ENCODE peak calls at places on chromosome 1, in four cellular contexts. P, E, D and H are unnamed samples.

GRCh38 chr1:90133133-90133532 is 138.2 kb downstream of the ZNF326 start:
- DNase-seq in P (peak; percentile 19), E (no peak), D (no peak), H (peak; percentile 25)

GRCh38 chr1:110135268-110136065 is 14.8 kb upstream of the SLC6A17 start:
- DNase-seq in P (no peak), E (no peak), D (no peak), H (no peak)

GRCh38 chr1:159197767-159198557 is 6.7 kb upstream of the ACKR1 start:
- DNase-seq in P (peak; percentile 72), E (no peak), D (peak; percentile 56), H (peak; percentile 85)

GRCh38 chr1:164563821-164564251 is 4.9 kb downstream of the PBX1 start:
- DNase-seq in P (no peak), E (no peak), D (no peak), H (no peak)

GRCh38 chr1:37850352-37850955 is 8.9 kb downstream of the MTF1 start:
- DNase-seq in P (no peak), E (no peak), D (no peak), H (no peak)

GRCh38 chr1:234326493-234327366 is 46.5 kb upstream of the COA6 start:
- DNase-seq in P (peak; percentile 70), E (peak; percentile 57), D (no peak), H (peak; percentile 77)

GRCh38 chr1:206001476-206001888 is 1.7 kb downstream of the RAB7B start:
- DNase-seq in P (no peak), E (no peak), D (peak; percentile 75), H (no peak)

GRCh38 chr1:204418174-204419063 is 6.8 kb upstream of the PPP1R15B start:
- DNase-seq in P (no peak), E (no peak), D (no peak), H (no peak)

GRCh38 chr1:240618946-240619345 is 7.0 kb upstream of the GREM2 start:
- DNase-seq in P (no peak), E (no peak), D (no peak), H (no peak)

GRCh38 chr1:119136401-119136800 is 4.1 kb downstream of the WARS2 start:
- DNase-seq in P (no peak), E (no peak), D (no peak), H (no peak)

GRCh38 chr1:233477359-233477758 is 136.5 kb upstream of the KCNK1 start:
- DNase-seq in P (no peak), E (no peak), D (no peak), H (no peak)

GRCh38 chr1:69648486-69648885 is 80.8 kb downstream of the LRRC7 start:
- DNase-seq in P (no peak), E (no peak), D (no peak), H (no peak)

GRCh38 chr1:24938276-24938675 is 8.2 kb upstream of the RUNX3 start:
- DNase-seq in P (no peak), E (no peak), D (no peak), H (no peak)

GRCh38 chr1:235648954-235649721 is 446 bp downstream of the GNG4 start:
- DNase-seq in P (peak; percentile 55), E (peak; percentile 20), D (peak; percentile 51), H (peak; percentile 80)

GRCh38 chr1:28322209-28322608 is 6.6 kb upstream of the MED18 start:
- DNase-seq in P (no peak), E (no peak), D (no peak), H (no peak)

GRCh38 chr1:30520461-30520860 is 202.9 kb downstream of the MATN1 start:
- DNase-seq in P (no peak), E (no peak), D (no peak), H (no peak)

GRCh38 chr1:84298688-84299535 is 2.6 kb upstream of the SAMD13 start:
- DNase-seq in P (peak; percentile 58), E (peak; percentile 3), D (peak; percentile 40), H (peak; percentile 43)

GRCh38 chr1:85596947-85597346 is 16.4 kb downstream of the CCN1 start:
- DNase-seq in P (no peak), E (no peak), D (no peak), H (no peak)

GRCh38 chr1:53543771-53544695 is 84.8 kb downstream of the DMRTB1 start:
- DNase-seq in P (no peak), E (no peak), D (peak; percentile 15), H (no peak)

GRCh38 chr1:187551061-187551460 is 722.3 kb downstream of the PLA2G4A start:
- DNase-seq in P (peak; percentile 21), E (no peak), D (no peak), H (no peak)

GRCh38 chr1:116763787-116764465 is 9.7 kb downstream of the CD2 start:
- DNase-seq in P (peak; percentile 47), E (no peak), D (no peak), H (peak; percentile 30)

GRCh38 chr1:63915121-63915520 is 141.3 kb downstream of the ROR1 start:
- DNase-seq in P (peak; percentile 19), E (no peak), D (no peak), H (no peak)

GRCh38 chr1:244231193-244231571 is 180.1 kb downstream of the ZBTB18 start:
- DNase-seq in P (peak; percentile 23), E (no peak), D (no peak), H (no peak)

GRCh38 chr1:225435487-225435886 is 7.6 kb upstream of the LBR start:
- DNase-seq in P (no peak), E (no peak), D (no peak), H (no peak)

GRCh38 chr1:26610781-26611180 is 81.2 kb downstream of the RPS6KA1 start:
- DNase-seq in P (no peak), E (no peak), D (no peak), H (no peak)

GRCh38 chr1:216456682-216457081 is 33.4 kb upstream of the USH2A start:
- DNase-seq in P (peak; percentile 87), E (no peak), D (no peak), H (no peak)

GRCh38 chr1:219778793-219779369 is 149.5 kb downstream of the SLC30A10 start:
- DNase-seq in P (no peak), E (no peak), D (no peak), H (no peak)

GRCh38 chr1:6392081-6392879 is 1.3 kb downstream of the ACOT7 start:
- DNase-seq in P (no peak), E (no peak), D (no peak), H (no peak)

GRCh38 chr1:95257758-95258157 is 23.7 kb downstream of the RWDD3 start:
- DNase-seq in P (no peak), E (no peak), D (no peak), H (no peak)

GRCh38 chr1:11473635-11474034 is 5.3 kb upstream of the DISP3 start:
- DNase-seq in P (no peak), E (no peak), D (no peak), H (peak; percentile 88)

GRCh38 chr1:203278087-203278884 is 27.0 kb upstream of the BTG2 start:
- DNase-seq in P (peak; percentile 82), E (no peak), D (peak; percentile 72), H (peak; percentile 63)

GRCh38 chr1:227897704-227898438 is 49.9 kb downstream of the WNT9A start:
- DNase-seq in P (peak; percentile 4), E (no peak), D (peak; percentile 27), H (no peak)

DNA sequence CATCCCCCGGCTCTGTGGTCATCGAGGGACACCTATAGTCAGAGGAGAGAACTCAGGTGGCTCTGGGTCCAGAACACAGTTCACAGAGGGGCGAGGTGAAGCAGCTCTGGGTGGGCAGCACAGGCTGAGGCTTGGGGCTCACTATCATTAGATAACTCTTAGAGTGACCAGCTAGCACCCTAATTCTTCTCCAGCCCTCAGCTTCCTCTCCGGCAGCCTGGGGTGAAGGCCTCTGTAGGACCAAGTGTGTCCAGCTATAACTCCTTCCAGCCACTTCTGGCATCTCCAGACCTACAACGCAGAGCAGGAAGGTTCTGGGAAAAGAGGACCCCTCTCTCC is 1.4 kb downstream of the ARTN start:
- DNase-seq in P (no peak), E (no peak), D (no peak), H (no peak)
- TF ChIP-seq CTCF in P (no peak), E (no peak), D (peak; percentile 8), H (peak; percentile 3)

DNA sequence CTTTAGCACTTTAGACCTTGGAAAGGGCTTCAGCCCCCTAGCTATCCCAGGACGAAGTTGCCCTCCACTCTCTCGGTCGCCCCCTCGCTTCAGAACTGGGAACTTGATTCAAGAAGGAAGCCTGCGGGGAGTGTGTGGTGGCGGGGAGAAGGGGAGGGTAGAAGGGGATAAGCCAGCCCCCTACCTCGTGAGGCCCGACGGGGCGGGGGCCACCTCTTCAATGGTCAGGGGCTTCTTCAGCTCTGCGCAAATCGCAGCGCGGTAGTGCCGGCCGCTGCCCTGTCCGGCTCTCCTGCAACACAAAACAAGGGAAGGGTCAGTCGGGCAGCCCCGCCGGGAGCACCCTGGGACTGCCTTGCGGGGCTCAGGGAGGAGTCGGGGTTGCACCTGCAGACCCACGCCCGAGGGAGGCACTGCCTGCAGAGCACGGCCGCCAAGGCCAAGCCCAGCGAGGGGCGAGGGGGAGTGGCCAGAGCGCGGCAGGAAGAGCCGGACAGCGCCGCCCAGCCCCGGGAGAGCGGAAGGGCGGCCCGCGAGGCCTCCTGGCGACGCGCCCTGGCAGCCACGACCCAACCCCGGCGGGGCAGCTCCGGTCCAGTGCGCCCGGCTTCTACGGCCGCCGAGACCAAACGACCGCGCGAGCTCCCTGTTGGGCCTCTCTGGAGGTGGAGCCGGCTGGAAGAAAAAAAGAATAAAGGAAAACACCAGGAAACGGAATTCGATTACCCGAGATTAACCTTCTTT is 56.2 kb upstream of the RASAL2 start:
- DNase-seq in P (no peak), E (no peak), D (peak; percentile 86), H (peak; percentile 83)
- TF ChIP-seq CTCF in P (no peak), E (no peak), D (peak; percentile 19), H (no peak)

GRCh38 chr1:183578846-183579245 is 11.4 kb downstream of the NCF2 start:
- DNase-seq in P (no peak), E (no peak), D (peak; percentile 45), H (no peak)

GRCh38 chr1:183582021-183582746 is 8.1 kb downstream of the NCF2 start:
- DNase-seq in P (no peak), E (no peak), D (peak; percentile 47), H (no peak)

GRCh38 chr1:183583466-183583865 is 6.8 kb downstream of the NCF2 start:
- DNase-seq in P (no peak), E (no peak), D (peak; percentile 75), H (no peak)

GRCh38 chr1:183577897-183578470 is 12.3 kb downstream of the NCF2 start:
- DNase-seq in P (no peak), E (no peak), D (no peak), H (no peak)

DNA sequence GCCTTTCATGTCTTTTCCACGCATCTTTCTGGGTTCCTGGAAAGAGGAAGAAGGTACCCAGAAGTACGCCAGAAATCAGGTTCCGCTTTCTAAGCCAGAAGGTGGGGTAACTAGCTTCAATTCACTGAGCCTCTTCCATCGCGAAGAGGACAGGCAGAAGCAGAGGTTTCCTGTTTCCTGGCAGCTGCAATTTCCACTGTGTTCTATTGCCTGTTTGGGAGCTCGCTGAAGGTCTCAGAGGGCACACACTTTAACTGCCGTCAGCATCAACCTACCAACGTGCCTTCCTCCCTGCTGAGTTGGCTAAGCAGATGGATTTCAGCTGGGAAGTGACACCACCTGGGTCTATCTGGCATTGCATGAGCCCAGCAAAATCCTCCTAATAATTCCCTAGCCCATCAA is 10.0 kb downstream of the NCF2 start:
- DNase-seq in P (peak; percentile 46), E (no peak), D (peak; percentile 68), H (peak; percentile 38)
- TF ChIP-seq CTCF in P (peak; percentile 60), E (no peak), D (no peak), H (peak; percentile 16)

GRCh38 chr1:9477535-9477934 is 61.7 kb upstream of the SLC25A33 start:
- DNase-seq in P (no peak), E (no peak), D (no peak), H (no peak)

GRCh38 chr1:9478021-9478420 is 61.2 kb upstream of the SLC25A33 start:
- DNase-seq in P (no peak), E (no peak), D (no peak), H (no peak)

GRCh38 chr1:9475061-9475627 is 64.1 kb upstream of the SLC25A33 start:
- DNase-seq in P (no peak), E (no peak), D (no peak), H (no peak)

GRCh38 chr1:9473032-9473792 is 66.1 kb upstream of the SLC25A33 start:
- DNase-seq in P (no peak), E (no peak), D (peak; percentile 80), H (peak; percentile 42)

GRCh38 chr1:9476790-9477463 is 62.3 kb upstream of the SLC25A33 start:
- DNase-seq in P (no peak), E (no peak), D (no peak), H (no peak)
- TF ChIP-seq CTCF in P (no peak), E (no peak), D (no peak), H (no peak)